ENCODE peak calls at places on chromosomes 5 and 9, in ten cellular contexts. L is Peyer's patch, O is A549, A is pancreas, I is upper lobe of left lung, H is GM23248, W is PC-9, T is keratinocyte, D is cardiac muscle cell, U is WERI-Rb-1. E is an unnamed sample.

GRCh38 chr5:172187118-172188032 is 649 bp downstream of the STK10 start:
- DNase-seq in L (peak; percentile 89), O (peak; percentile 58), A (peak; percentile 73), I (peak; percentile 92), H (peak; percentile 91), W (peak; percentile 86), T (peak; percentile 87), D (peak; percentile 35), U (peak; percentile 52), E (no peak)

GRCh38 chr9:133701321-133701980 is 36.7 kb downstream of the SARDH start:
- DNase-seq in L (no peak), O (no peak), A (peak; percentile 47), I (peak; percentile 77), H (peak; percentile 43), W (no peak), T (no peak), D (no peak), U (no peak), E (no peak)

GRCh38 chr5:98827161-98827560 is 53.7 kb downstream of the RGMB start:
- DNase-seq in L (no peak), O (peak; percentile 43), A (no peak), I (no peak), H (peak; percentile 65), W (peak; percentile 57), T (no peak), D (peak; percentile 51), U (no peak), E (no peak)

GRCh38 chr5:132444841-132445639 is 45.5 kb downstream of the IRF1 start:
- DNase-seq in L (no peak), O (no peak), A (no peak), I (no peak), H (no peak), W (peak; percentile 87), T (peak; percentile 73), D (no peak), U (no peak), E (no peak)

GRCh38 chr5:50655067-50655809 is 11.2 kb upstream of the PARP8 start:
- DNase-seq in L (no peak), O (no peak), A (no peak), I (no peak), H (no peak), W (no peak), T (no peak), D (peak; percentile 71), U (no peak), E (no peak)

GRCh38 chr9:71725590-71726338 is 42.5 kb downstream of the CEMIP2 start:
- DNase-seq in L (no peak), O (peak; percentile 93), A (no peak), I (no peak), H (peak; percentile 74), W (peak; percentile 97), T (peak; percentile 83), D (no peak), U (no peak), E (no peak)

GRCh38 chr5:150411245-150411979 is 1.3 kb downstream of the CD74 start:
- DNase-seq in L (peak; percentile 94), O (no peak), A (no peak), I (no peak), H (peak; percentile 23), W (no peak), T (no peak), D (peak; percentile 50), U (peak; percentile 44), E (no peak)

GRCh38 chr5:102617857-102618187 is 119.0 kb upstream of the SLCO6A1 start:
- DNase-seq in L (no peak), O (no peak), A (no peak), I (no peak), H (no peak), W (no peak), T (no peak), D (no peak), U (no peak), E (no peak)

GRCh38 chr5:71662381-71662780 is 56.7 kb upstream of the CARTPT start:
- DNase-seq in L (no peak), O (no peak), A (no peak), I (no peak), H (no peak), W (no peak), T (no peak), D (no peak), U (no peak), E (no peak)

GRCh38 chr9:30915451-30915850 is 1469.0 kb upstream of the ACO1 start:
- DNase-seq in L (no peak), O (no peak), A (no peak), I (no peak), H (no peak), W (no peak), T (no peak), D (no peak), U (no peak), E (no peak)

GRCh38 chr9:134503301-134504105 is 138.1 kb upstream of the COL5A1 start:
- DNase-seq in L (peak; percentile 15), O (no peak), A (no peak), I (no peak), H (peak; percentile 24), W (no peak), T (no peak), D (no peak), U (no peak), E (no peak)

GRCh38 chr5:139745800-139746690 is 49.6 kb upstream of the PSD2 start:
- DNase-seq in L (peak; percentile 85), O (peak; percentile 77), A (peak; percentile 69), I (peak; percentile 82), H (peak; percentile 89), W (peak; percentile 70), T (no peak), D (peak; percentile 93), U (peak; percentile 94), E (peak; percentile 47)

GRCh38 chr5:139863855-139864558 is 68.4 kb downstream of the PSD2 start:
- DNase-seq in L (peak; percentile 86), O (peak; percentile 49), A (peak; percentile 82), I (peak; percentile 34), H (peak; percentile 72), W (no peak), T (no peak), D (peak; percentile 76), U (peak; percentile 73), E (no peak)

GRCh38 chr9:124290743-124291554 is 33.2 kb downstream of the NEK6 start:
- DNase-seq in L (no peak), O (no peak), A (no peak), I (no peak), H (no peak), W (no peak), T (no peak), D (no peak), U (no peak), E (no peak)

GRCh38 chr5:156332245-156332644 is 5.3 kb downstream of the SGCD start:
- DNase-seq in L (no peak), O (no peak), A (no peak), I (no peak), H (no peak), W (no peak), T (no peak), D (no peak), U (no peak), E (no peak)

GRCh38 chr5:80125962-80126480 is 90.9 kb downstream of the THBS4 start:
- DNase-seq in L (no peak), O (no peak), A (no peak), I (no peak), H (peak; percentile 75), W (no peak), T (peak; percentile 13), D (no peak), U (no peak), E (no peak)

DNA sequence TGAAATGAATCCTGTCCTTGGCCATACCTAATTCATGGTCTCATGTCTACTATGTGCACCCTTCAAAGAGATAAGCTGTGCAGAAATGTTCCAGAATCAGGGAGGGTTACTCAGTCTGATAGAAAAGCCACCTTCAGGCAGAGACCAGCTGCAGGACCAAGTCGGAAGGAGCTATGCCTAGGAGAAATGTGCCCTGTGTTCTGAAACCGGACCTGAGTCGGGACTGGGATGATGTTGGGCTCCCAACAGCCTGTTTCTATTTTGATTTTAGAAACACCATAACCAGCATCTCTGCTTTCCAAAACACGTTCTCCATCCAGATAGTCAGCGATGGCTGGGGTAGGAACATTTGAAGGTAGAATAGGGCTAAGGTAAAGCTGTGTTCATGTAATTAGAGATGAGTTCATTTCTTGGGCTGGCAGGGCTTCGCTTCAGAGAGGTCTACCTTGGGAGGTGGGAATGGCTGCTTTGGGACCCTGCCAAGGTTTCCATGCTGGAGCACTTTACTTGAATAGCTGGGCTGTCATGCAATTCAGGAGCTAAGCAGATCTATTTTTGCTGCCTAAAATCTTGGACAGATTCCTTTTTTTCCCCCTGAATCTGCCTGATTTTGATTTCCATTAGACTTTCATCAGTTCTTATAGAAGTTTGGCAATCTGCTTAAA is 2.8 kb downstream of the ADCY2 start:
- DNase-seq in L (no peak), O (no peak), A (no peak), I (no peak), H (no peak), W (no peak), T (no peak), D (no peak), U (no peak), E (no peak)
- H3K27ac ChIP-seq in L (no peak overlapping the region), O (no peak overlapping the region), A (no peak overlapping the region), I (no peak overlapping the region), H (no peak overlapping the region), W (no peak overlapping the region), T (no peak overlapping the region), D (no peak overlapping the region), U (peak overlapping the region; percentile 28), E (no peak overlapping the region)

DNA sequence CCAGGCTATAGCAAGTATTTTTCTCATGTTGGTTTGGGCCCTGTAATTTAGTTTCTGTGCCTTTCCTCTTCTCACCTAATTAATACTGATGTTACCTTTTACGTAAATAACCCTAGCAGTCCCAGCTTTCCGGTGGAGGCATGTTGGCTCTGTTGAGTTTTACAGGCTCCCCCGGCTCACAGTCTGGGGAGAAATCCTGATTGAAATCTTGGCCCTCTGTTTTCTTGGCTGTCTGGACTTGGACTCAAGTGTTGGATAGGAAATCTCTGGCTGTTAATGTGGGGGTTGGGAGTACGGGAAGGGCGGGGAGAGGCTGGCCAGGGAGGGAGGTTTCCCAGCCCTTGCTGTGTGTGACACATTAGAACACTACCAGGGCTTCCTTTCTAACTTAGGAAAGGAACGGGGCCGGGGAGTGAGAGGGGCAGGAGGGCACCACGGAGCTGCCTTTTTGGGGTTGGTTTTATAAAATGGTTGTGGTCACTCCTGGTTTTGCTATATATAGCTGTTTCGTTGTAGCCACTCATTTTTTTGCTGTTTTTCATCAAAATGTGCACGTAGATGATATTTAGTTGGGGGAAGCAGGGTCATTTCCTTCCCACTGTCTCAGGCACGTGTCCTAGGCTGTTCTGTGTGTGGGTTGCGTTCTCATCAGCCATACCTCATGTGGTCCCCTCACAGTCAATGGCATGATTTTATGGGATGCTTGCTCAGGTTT is 10.9 kb downstream of the TRIO start:
- DNase-seq in L (peak; percentile 83), O (peak; percentile 57), A (no peak), I (no peak), H (peak; percentile 86), W (no peak), T (no peak), D (peak; percentile 70), U (no peak), E (no peak)
- H3K27ac ChIP-seq in L (peak overlapping the region; percentile 59), O (peak overlapping the region; percentile 59), A (peak overlapping the region; percentile 23), I (peak overlapping the region; percentile 57), H (peak overlapping the region; percentile 94), W (peak overlapping the region; percentile 87), T (peak overlapping the region; percentile 52), D (peak overlapping the region; percentile 80), U (no peak overlapping the region), E (no peak overlapping the region)

GRCh38 chr5:56455417-56455816 is 222.3 kb upstream of the ANKRD55 start:
- DNase-seq in L (no peak), O (no peak), A (no peak), I (no peak), H (no peak), W (no peak), T (no peak), D (no peak), U (no peak), E (no peak)
- H3K27ac ChIP-seq in L (no peak overlapping the region), O (no peak overlapping the region), A (no peak overlapping the region), I (no peak overlapping the region), H (peak overlapping the region; percentile 62), W (no peak overlapping the region), T (no peak overlapping the region), D (no peak overlapping the region), U (no peak overlapping the region), E (no peak overlapping the region)

GRCh38 chr5:33470544-33470943 is 29.8 kb downstream of the TARS1 start:
- DNase-seq in L (no peak), O (peak; percentile 45), A (no peak), I (no peak), H (peak; percentile 61), W (no peak), T (no peak), D (peak; percentile 44), U (peak; percentile 17), E (no peak)
- H3K27ac ChIP-seq in L (no peak overlapping the region), O (no peak overlapping the region), A (no peak overlapping the region), I (no peak overlapping the region), H (no peak overlapping the region), W (no peak overlapping the region), T (no peak overlapping the region), D (no peak overlapping the region), U (no peak overlapping the region), E (no peak overlapping the region)

E was measured in SK-N-MC.